ENCODE peak calls at places on chromosomes 2 and 18, in ten cellular contexts. Q is DMS79; O is omental fat pad; M is frontal cortex; N is HuH-7.5; D is AG08395; H is iris pigment epithelial cell; J is bronchial epithelial cell; C is stimulated activated CD8-positive, alpha-beta memory T cell treated with anti-CD3 and anti-CD28 coated beads, Interleukin-4, amount 100 ng/mL, for 1 hour; K is HFFc6. W is an unnamed sample.
A peak's percentile ranks its signal among the peaks of the same experiment; 100 is the strongest.

GRCh38 chr2:145914716-145915115 is 1394.8 kb upstream of the ZEB2 start:
- DNase-seq in H (no peak), J (no peak), M (no peak), C (no peak), O (no peak), D (no peak), K (no peak), N (no peak), Q (no peak), W (no peak)

GRCh38 chr18:47204908-47205522 is 28.9 kb upstream of the IER3IP1 start:
- DNase-seq in M (no peak), C (no peak), Q (no peak), N (no peak), J (peak; percentile 34), H (peak; percentile 43), D (peak; percentile 61), K (peak; percentile 41), O (no peak), W (peak; percentile 18)

GRCh38 chr2:196566969-196567666 is 72.4 kb upstream of the CCDC150 start:
- DNase-seq in C (no peak), K (no peak), N (no peak), J (no peak), H (no peak), Q (peak; percentile 5), M (no peak), O (no peak), D (no peak), W (no peak)

GRCh38 chr2:105325389-105325963 is 4.1 kb downstream of the TGFBRAP1 start:
- DNase-seq in J (no peak), H (peak; percentile 83), D (peak; percentile 46), K (peak; percentile 76), C (no peak), M (no peak), Q (no peak), N (no peak), O (no peak), W (no peak)

GRCh38 chr18:45291616-45292612 is 323.4 kb upstream of the SLC14A2 start:
- DNase-seq in K (no peak), C (no peak), O (no peak), J (peak; percentile 18), H (no peak), Q (no peak), N (no peak), M (no peak), D (no peak), W (no peak)

GRCh38 chr2:191064590-191064989 is 50.6 kb upstream of the STAT1 start:
- DNase-seq in J (no peak), O (no peak), Q (no peak), M (no peak), H (no peak), D (no peak), N (no peak), C (no peak), K (no peak), W (no peak)

GRCh38 chr2:162086904-162087303 is 12.9 kb upstream of the DPP4 start:
- DNase-seq in H (no peak), J (peak; percentile 68), Q (no peak), K (peak; percentile 70), O (no peak), N (no peak), M (no peak), D (peak; percentile 51), C (no peak), W (no peak)

GRCh38 chr18:8212893-8213805 is 396.1 kb upstream of the RAB12 start:
- DNase-seq in N (no peak), Q (no peak), C (no peak), D (no peak), J (peak; percentile 55), K (peak; percentile 24), M (no peak), H (peak; percentile 95), O (no peak), W (peak; percentile 23)

GRCh38 chr2:223044092-223044836 is 7.7 kb upstream of the KCNE4 start:
- DNase-seq in Q (no peak), J (no peak), O (no peak), C (no peak), M (no peak), K (no peak), N (no peak), H (peak; percentile 23), D (no peak), W (no peak)

GRCh38 chr2:168603439-168603961 is 147.4 kb downstream of the CERS6 start:
- DNase-seq in C (no peak), D (no peak), J (no peak), N (no peak), Q (no peak), K (no peak), O (no peak), M (no peak), H (peak; percentile 64), W (no peak)

GRCh38 chr18:13276530-13277520 is 58.3 kb downstream of the LDLRAD4 start:
- DNase-seq in M (no peak), N (no peak), O (no peak), D (no peak), K (no peak), Q (no peak), H (no peak), J (no peak), C (no peak), W (no peak)

GRCh38 chr2:189540551-189540950 is 40.0 kb downstream of the SLC40A1 start:
- DNase-seq in D (no peak), C (no peak), N (no peak), Q (no peak), M (no peak), H (no peak), J (peak; percentile 40), K (no peak), O (no peak), W (no peak)

GRCh38 chr2:157328133-157328532 is 2.5 kb upstream of the ERMN start:
- DNase-seq in K (no peak), O (no peak), Q (no peak), M (no peak), J (no peak), C (no peak), N (no peak), H (no peak), D (no peak), W (no peak)

GRCh38 chr2:17857016-17857415 is 21.5 kb upstream of the KCNS3 start:
- DNase-seq in D (peak; percentile 58), K (peak; percentile 3), H (peak; percentile 28), Q (peak; percentile 3), O (no peak), J (peak; percentile 57), M (no peak), N (no peak), C (no peak), W (peak; percentile 14)

GRCh38 chr2:182055993-182056392 is 70.3 kb downstream of the PPP1R1C start:
- DNase-seq in D (no peak), J (no peak), M (no peak), C (no peak), K (no peak), O (no peak), N (no peak), Q (peak; percentile 47), H (no peak), W (no peak)

GRCh38 chr2:229980440-229981184 is 58.3 kb downstream of the FBXO36 start:
- DNase-seq in J (peak; percentile 89), M (peak; percentile 12), Q (no peak), N (no peak), H (peak; percentile 84), D (peak; percentile 63), K (peak; percentile 6), O (peak; percentile 26), C (no peak), W (no peak)

GRCh38 chr2:133765693-133766092 is 197.4 kb upstream of the NCKAP5 start:
- DNase-seq in C (no peak), J (no peak), D (no peak), Q (no peak), O (no peak), K (no peak), N (peak; percentile 29), M (no peak), H (peak; percentile 24), W (no peak)

GRCh38 chr2:150468350-150468960 is 19.0 kb downstream of the RND3 start:
- DNase-seq in C (no peak), Q (no peak), M (no peak), J (peak; percentile 49), K (no peak), N (no peak), O (no peak), H (no peak), D (no peak), W (no peak)

GRCh38 chr2:70946832-70947442 is 11.2 kb downstream of the ATP6V1B1 start:
- DNase-seq in H (peak; percentile 57), N (peak; percentile 44), M (no peak), D (peak; percentile 54), C (no peak), K (peak; percentile 38), Q (peak; percentile 21), O (no peak), J (peak; percentile 59), W (peak; percentile 38)

GRCh38 chr2:26614205-26615128 is 26.7 kb downstream of the CIB4 start:
- DNase-seq in H (no peak), D (no peak), O (no peak), J (no peak), N (no peak), Q (peak; percentile 81), C (no peak), M (no peak), K (no peak), W (no peak)

GRCh38 chr2:96436961-96437360 is 68.2 kb downstream of the NEURL3 start:
- DNase-seq in C (no peak), M (no peak), J (no peak), H (no peak), Q (no peak), N (no peak), K (no peak), D (no peak), O (no peak), W (no peak)

GRCh38 chr2:74031203-74031602 is 46.5 kb downstream of the TET3 start:
- DNase-seq in O (no peak), M (no peak), C (no peak), J (no peak), N (no peak), Q (no peak), K (no peak), H (no peak), D (no peak), W (no peak)

GRCh38 chr2:73972846-73973245 is 11.9 kb upstream of the TET3 start:
- DNase-seq in N (no peak), M (no peak), K (no peak), J (no peak), Q (no peak), H (no peak), D (no peak), O (no peak), C (no peak), W (no peak)

GRCh38 chr2:179410552-179411356 is 146.1 kb upstream of the SESTD1 start:
- DNase-seq in C (no peak), K (peak; percentile 58), J (peak; percentile 57), H (peak; percentile 65), N (peak; percentile 13), O (no peak), D (peak; percentile 68), M (peak; percentile 2), Q (no peak), W (peak; percentile 62)

GRCh38 chr18:10081477-10081876 is 167.7 kb downstream of the VAPA start:
- DNase-seq in D (no peak), N (peak; percentile 36), O (no peak), K (no peak), J (no peak), Q (no peak), H (peak; percentile 46), M (no peak), C (no peak), W (no peak)

GRCh38 chr2:233369462-233369861 is 15.2 kb downstream of the DGKD start:
- DNase-seq in M (no peak), H (no peak), N (no peak), K (no peak), J (no peak), C (no peak), Q (no peak), D (no peak), O (no peak), W (no peak)

GRCh38 chr2:39942970-39943369 is 163.9 kb upstream of the THUMPD2 start:
- DNase-seq in O (no peak), D (peak; percentile 23), C (no peak), K (peak; percentile 38), Q (no peak), N (no peak), H (peak; percentile 8), M (no peak), J (no peak), W (no peak)

GRCh38 chr2:31475692-31476091 is 61.1 kb upstream of the XDH start:
- DNase-seq in O (no peak), J (peak; percentile 57), H (peak; percentile 79), K (peak; percentile 90), Q (no peak), D (peak; percentile 69), N (no peak), M (no peak), C (no peak), W (no peak)